ENCODE peak calls at places on chromosomes 11 and 22, in nine cellular contexts. One of them, this sample, is unnamed.

GRCh38 chr11:127873478-127873877 is 713.9 kb downstream of the ETS1 start:
- DNase-seq in pancreas: no peak
- DNase-seq in effector memory CD4-positive, alpha-beta T cell: no peak
- DNase-seq in Peyer's patch: no peak
- DNase-seq in iPS DF 6.9: no peak
- DNase-seq in NT2/D1: no peak
- DNase-seq in kidney epithelial cell: no peak
- DNase-seq in retinal pigment epithelial cell: peak
- DNase-seq in ovary: no peak
- DNase-seq in this sample: no peak

GRCh38 chr11:130858215-130858614 is 58.1 kb downstream of the SNX19 start:
- DNase-seq in pancreas: no peak
- DNase-seq in effector memory CD4-positive, alpha-beta T cell: no peak
- DNase-seq in Peyer's patch: no peak
- DNase-seq in iPS DF 6.9: peak
- DNase-seq in NT2/D1: no peak
- DNase-seq in kidney epithelial cell: no peak
- DNase-seq in retinal pigment epithelial cell: no peak
- DNase-seq in ovary: no peak
- DNase-seq in this sample: no peak

GRCh38 chr11:66996609-66997273 is 21.6 kb downstream of the C11orf86 start:
- DNase-seq in pancreas: no peak
- DNase-seq in effector memory CD4-positive, alpha-beta T cell: no peak
- DNase-seq in Peyer's patch: no peak
- DNase-seq in iPS DF 6.9: no peak
- DNase-seq in NT2/D1: no peak
- DNase-seq in kidney epithelial cell: no peak
- DNase-seq in retinal pigment epithelial cell: no peak
- DNase-seq in ovary: no peak
- DNase-seq in this sample: peak

GRCh38 chr11:122099345-122100045 is 16.5 kb downstream of the BLID start:
- DNase-seq in pancreas: no peak
- DNase-seq in effector memory CD4-positive, alpha-beta T cell: no peak
- DNase-seq in Peyer's patch: no peak
- DNase-seq in iPS DF 6.9: no peak
- DNase-seq in NT2/D1: no peak
- DNase-seq in kidney epithelial cell: no peak
- DNase-seq in retinal pigment epithelial cell: no peak
- DNase-seq in ovary: no peak
- DNase-seq in this sample: no peak

GRCh38 chr11:112761911-112762685 is 199.1 kb upstream of the NCAM1 start:
- DNase-seq in pancreas: no peak
- DNase-seq in effector memory CD4-positive, alpha-beta T cell: no peak
- DNase-seq in Peyer's patch: no peak
- DNase-seq in iPS DF 6.9: no peak
- DNase-seq in NT2/D1: no peak
- DNase-seq in kidney epithelial cell: no peak
- DNase-seq in retinal pigment epithelial cell: no peak
- DNase-seq in ovary: no peak
- DNase-seq in this sample: no peak

GRCh38 chr22:22755778-22756100 is 111.3 kb downstream of the GGTLC2 start:
- DNase-seq in pancreas: no peak
- DNase-seq in effector memory CD4-positive, alpha-beta T cell: no peak
- DNase-seq in Peyer's patch: no peak
- DNase-seq in iPS DF 6.9: no peak
- DNase-seq in NT2/D1: no peak
- DNase-seq in kidney epithelial cell: no peak
- DNase-seq in retinal pigment epithelial cell: no peak
- DNase-seq in ovary: no peak
- DNase-seq in this sample: no peak

GRCh38 chr22:49948958-49949913 is 11.3 kb upstream of the PIM3 start:
- DNase-seq in pancreas: peak
- DNase-seq in effector memory CD4-positive, alpha-beta T cell: no peak
- DNase-seq in Peyer's patch: no peak
- DNase-seq in iPS DF 6.9: no peak
- DNase-seq in NT2/D1: no peak
- DNase-seq in kidney epithelial cell: no peak
- DNase-seq in retinal pigment epithelial cell: no peak
- DNase-seq in ovary: no peak
- DNase-seq in this sample: no peak

GRCh38 chr22:49350441-49351121 is 477.1 kb downstream of the BRD1 start:
- DNase-seq in pancreas: no peak
- DNase-seq in effector memory CD4-positive, alpha-beta T cell: no peak
- DNase-seq in Peyer's patch: no peak
- DNase-seq in iPS DF 6.9: no peak
- DNase-seq in NT2/D1: no peak
- DNase-seq in kidney epithelial cell: no peak
- DNase-seq in retinal pigment epithelial cell: no peak
- DNase-seq in ovary: no peak
- DNase-seq in this sample: no peak

GRCh38 chr22:32720924-32721323 is 80.6 kb upstream of the TIMP3 start:
- DNase-seq in pancreas: no peak
- DNase-seq in effector memory CD4-positive, alpha-beta T cell: no peak
- DNase-seq in Peyer's patch: no peak
- DNase-seq in iPS DF 6.9: no peak
- DNase-seq in NT2/D1: no peak
- DNase-seq in kidney epithelial cell: no peak
- DNase-seq in retinal pigment epithelial cell: no peak
- DNase-seq in ovary: no peak
- DNase-seq in this sample: peak

GRCh38 chr11:69817265-69818236 is 1.7 kb downstream of the FGF3 start:
- DNase-seq in pancreas: peak
- DNase-seq in effector memory CD4-positive, alpha-beta T cell: no peak
- DNase-seq in Peyer's patch: no peak
- DNase-seq in iPS DF 6.9: no peak
- DNase-seq in NT2/D1: no peak
- DNase-seq in kidney epithelial cell: no peak
- DNase-seq in retinal pigment epithelial cell: no peak
- DNase-seq in ovary: no peak
- DNase-seq in this sample: no peak

GRCh38 chr11:7057641-7058040 is 31.2 kb upstream of the RBMXL2 start:
- DNase-seq in pancreas: no peak
- DNase-seq in effector memory CD4-positive, alpha-beta T cell: no peak
- DNase-seq in Peyer's patch: no peak
- DNase-seq in iPS DF 6.9: no peak
- DNase-seq in NT2/D1: no peak
- DNase-seq in kidney epithelial cell: no peak
- DNase-seq in retinal pigment epithelial cell: no peak
- DNase-seq in ovary: no peak
- DNase-seq in this sample: no peak

DNA sequence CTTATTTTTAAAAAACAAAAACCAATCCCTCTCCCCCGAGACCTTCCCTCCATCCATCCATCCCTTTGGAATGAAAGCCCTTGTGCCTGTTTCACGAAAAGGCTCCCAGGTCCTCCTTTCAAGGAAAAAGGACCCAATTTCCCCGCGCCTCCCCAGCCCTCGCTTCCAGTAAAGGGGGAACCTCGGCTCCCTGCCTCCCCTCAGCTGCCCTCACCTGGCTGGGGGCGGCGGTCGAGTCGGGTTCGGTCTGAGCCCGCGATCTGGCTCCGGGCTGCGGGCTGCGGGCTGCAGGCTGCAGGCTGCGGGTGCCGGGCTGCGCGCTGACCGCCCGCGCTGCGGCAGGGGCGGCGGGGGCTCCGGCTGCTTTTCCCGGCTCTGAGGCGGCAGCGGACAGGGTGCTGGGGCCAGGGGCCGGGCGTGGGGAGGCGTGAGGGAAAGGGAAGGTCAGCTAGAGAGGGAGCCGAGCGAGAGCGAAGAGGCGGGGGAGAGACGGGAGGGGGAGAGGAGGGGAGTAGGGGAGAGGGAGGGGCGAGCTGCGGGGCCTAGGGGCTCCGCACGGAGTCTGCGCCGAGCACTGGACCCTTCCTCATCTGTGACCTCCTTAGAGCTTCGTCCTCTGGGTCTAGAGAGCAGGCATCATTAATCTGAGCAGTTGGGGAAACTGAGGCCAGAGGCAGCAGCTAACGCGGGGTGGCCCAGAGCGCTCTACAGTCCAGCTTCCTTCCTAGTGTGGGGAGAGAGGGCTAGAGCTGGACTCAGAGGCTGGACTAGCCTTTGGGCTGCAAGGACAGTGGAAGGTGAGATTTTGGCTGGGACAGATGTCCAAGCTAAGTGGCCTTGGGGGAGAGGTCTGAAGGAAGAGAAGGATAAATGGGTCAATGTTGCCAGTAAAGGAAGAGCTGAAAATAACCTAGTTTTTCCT is at the start of gene C1QTNF4:
- DNase-seq in pancreas: no peak
- DNase-seq in effector memory CD4-positive, alpha-beta T cell: no peak
- DNase-seq in Peyer's patch: no peak
- DNase-seq in iPS DF 6.9: no peak
- DNase-seq in NT2/D1: no peak
- DNase-seq in kidney epithelial cell: no peak
- DNase-seq in retinal pigment epithelial cell: no peak
- DNase-seq in ovary: no peak
- DNase-seq in this sample: no peak
- H3K4me3 ChIP-seq in pancreas: peak
- H3K4me3 ChIP-seq in effector memory CD4-positive, alpha-beta T cell: no peak
- H3K4me3 ChIP-seq in Peyer's patch: peak
- H3K4me3 ChIP-seq in iPS DF 6.9: peak
- H3K4me3 ChIP-seq in NT2/D1: peak
- H3K4me3 ChIP-seq in kidney epithelial cell: peak
- H3K4me3 ChIP-seq in retinal pigment epithelial cell: peak
- H3K4me3 ChIP-seq in ovary: no peak
- H3K4me3 ChIP-seq in this sample: peak

GRCh38 chr11:859394-860131 is 16.9 kb downstream of the TSPAN4 start:
- DNase-seq in pancreas: no peak
- DNase-seq in effector memory CD4-positive, alpha-beta T cell: no peak
- DNase-seq in Peyer's patch: no peak
- DNase-seq in iPS DF 6.9: no peak
- DNase-seq in NT2/D1: no peak
- DNase-seq in kidney epithelial cell: no peak
- DNase-seq in retinal pigment epithelial cell: peak
- DNase-seq in ovary: peak
- DNase-seq in this sample: peak

GRCh38 chr11:858053-858992 is 15.7 kb downstream of the TSPAN4 start:
- DNase-seq in pancreas: no peak
- DNase-seq in effector memory CD4-positive, alpha-beta T cell: no peak
- DNase-seq in Peyer's patch: no peak
- DNase-seq in iPS DF 6.9: no peak
- DNase-seq in NT2/D1: no peak
- DNase-seq in kidney epithelial cell: no peak
- DNase-seq in retinal pigment epithelial cell: no peak
- DNase-seq in ovary: no peak
- DNase-seq in this sample: no peak

GRCh38 chr11:860238-861104 is 17.8 kb downstream of the TSPAN4 start:
- DNase-seq in pancreas: no peak
- DNase-seq in effector memory CD4-positive, alpha-beta T cell: no peak
- DNase-seq in Peyer's patch: no peak
- DNase-seq in iPS DF 6.9: no peak
- DNase-seq in NT2/D1: no peak
- DNase-seq in kidney epithelial cell: no peak
- DNase-seq in retinal pigment epithelial cell: no peak
- DNase-seq in ovary: no peak
- DNase-seq in this sample: no peak

GRCh38 chr11:861105-861479 is 18.4 kb downstream of the TSPAN4 start:
- DNase-seq in pancreas: no peak
- DNase-seq in effector memory CD4-positive, alpha-beta T cell: no peak
- DNase-seq in Peyer's patch: no peak
- DNase-seq in iPS DF 6.9: no peak
- DNase-seq in NT2/D1: no peak
- DNase-seq in kidney epithelial cell: no peak
- DNase-seq in retinal pigment epithelial cell: no peak
- DNase-seq in ovary: no peak
- DNase-seq in this sample: no peak

DNA sequence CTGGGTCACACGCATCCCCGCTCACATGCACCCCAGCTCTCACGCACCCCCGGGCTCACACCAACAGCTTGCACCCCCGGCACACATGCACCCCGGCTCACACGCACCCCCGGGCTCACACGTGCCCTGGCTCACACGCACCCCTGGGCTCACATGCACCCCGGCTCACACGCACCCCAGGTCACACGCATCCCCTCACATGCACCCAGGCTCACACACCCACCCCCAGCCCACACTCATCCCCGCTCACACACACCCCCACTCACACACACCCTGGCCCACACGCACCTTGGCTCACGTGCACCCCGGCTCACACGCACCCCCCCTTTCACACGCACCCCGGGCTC is 16.3 kb downstream of the TSPAN4 start:
- DNase-seq in pancreas: no peak
- DNase-seq in effector memory CD4-positive, alpha-beta T cell: no peak
- DNase-seq in Peyer's patch: no peak
- DNase-seq in iPS DF 6.9: no peak
- DNase-seq in NT2/D1: no peak
- DNase-seq in kidney epithelial cell: no peak
- DNase-seq in retinal pigment epithelial cell: no peak
- DNase-seq in ovary: no peak
- DNase-seq in this sample: no peak
- H3K4me3 ChIP-seq in pancreas: no peak
- H3K4me3 ChIP-seq in effector memory CD4-positive, alpha-beta T cell: no peak
- H3K4me3 ChIP-seq in Peyer's patch: no peak
- H3K4me3 ChIP-seq in iPS DF 6.9: no peak
- H3K4me3 ChIP-seq in NT2/D1: no peak
- H3K4me3 ChIP-seq in kidney epithelial cell: no peak
- H3K4me3 ChIP-seq in retinal pigment epithelial cell: peak
- H3K4me3 ChIP-seq in ovary: no peak
- H3K4me3 ChIP-seq in this sample: peak

GRCh38 chr11:110327508-110327907 is 31.1 kb upstream of the RDX start:
- DNase-seq in pancreas: no peak
- DNase-seq in effector memory CD4-positive, alpha-beta T cell: no peak
- DNase-seq in Peyer's patch: no peak
- DNase-seq in iPS DF 6.9: no peak
- DNase-seq in NT2/D1: no peak
- DNase-seq in kidney epithelial cell: no peak
- DNase-seq in retinal pigment epithelial cell: no peak
- DNase-seq in ovary: no peak
- DNase-seq in this sample: no peak
- H3K4me3 ChIP-seq in pancreas: no peak
- H3K4me3 ChIP-seq in effector memory CD4-positive, alpha-beta T cell: no peak
- H3K4me3 ChIP-seq in Peyer's patch: no peak
- H3K4me3 ChIP-seq in iPS DF 6.9: no peak
- H3K4me3 ChIP-seq in NT2/D1: no peak
- H3K4me3 ChIP-seq in kidney epithelial cell: no peak
- H3K4me3 ChIP-seq in retinal pigment epithelial cell: no peak
- H3K4me3 ChIP-seq in ovary: no peak
- H3K4me3 ChIP-seq in this sample: no peak

DNA sequence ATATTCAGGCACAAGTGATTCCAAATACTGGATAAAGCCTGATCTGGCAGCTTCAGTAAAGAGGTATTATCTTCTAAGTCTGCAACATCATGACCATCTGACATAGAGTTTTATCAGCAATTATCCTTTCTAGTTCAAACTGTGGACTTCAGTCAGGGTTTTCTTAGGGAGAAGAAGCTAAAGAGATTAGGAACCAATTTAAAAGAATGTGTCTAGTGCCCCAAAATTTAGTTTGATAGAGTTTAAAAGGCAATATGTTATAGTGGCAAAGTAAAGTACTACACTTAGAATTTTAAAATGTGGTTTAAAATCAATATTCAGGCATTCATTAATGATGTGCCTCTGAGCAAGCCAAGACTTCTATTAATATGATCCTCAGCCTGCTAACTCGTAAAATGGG is 5.4 kb downstream of the PAK1 start:
- DNase-seq in pancreas: no peak
- DNase-seq in effector memory CD4-positive, alpha-beta T cell: no peak
- DNase-seq in Peyer's patch: no peak
- DNase-seq in iPS DF 6.9: no peak
- DNase-seq in NT2/D1: no peak
- DNase-seq in kidney epithelial cell: no peak
- DNase-seq in retinal pigment epithelial cell: no peak
- DNase-seq in ovary: no peak
- DNase-seq in this sample: no peak
- H3K4me3 ChIP-seq in pancreas: no peak
- H3K4me3 ChIP-seq in effector memory CD4-positive, alpha-beta T cell: no peak
- H3K4me3 ChIP-seq in Peyer's patch: no peak
- H3K4me3 ChIP-seq in iPS DF 6.9: no peak
- H3K4me3 ChIP-seq in NT2/D1: no peak
- H3K4me3 ChIP-seq in kidney epithelial cell: no peak
- H3K4me3 ChIP-seq in retinal pigment epithelial cell: no peak
- H3K4me3 ChIP-seq in ovary: no peak
- H3K4me3 ChIP-seq in this sample: no peak

GRCh38 chr11:827861-828167 is at the start of gene CRACR2B:
- DNase-seq in pancreas: no peak
- DNase-seq in effector memory CD4-positive, alpha-beta T cell: no peak
- DNase-seq in Peyer's patch: peak
- DNase-seq in iPS DF 6.9: no peak
- DNase-seq in NT2/D1: no peak
- DNase-seq in kidney epithelial cell: no peak
- DNase-seq in retinal pigment epithelial cell: no peak
- DNase-seq in ovary: no peak
- DNase-seq in this sample: no peak
- H3K4me3 ChIP-seq in pancreas: peak
- H3K4me3 ChIP-seq in effector memory CD4-positive, alpha-beta T cell: peak
- H3K4me3 ChIP-seq in Peyer's patch: peak
- H3K4me3 ChIP-seq in iPS DF 6.9: peak
- H3K4me3 ChIP-seq in NT2/D1: peak
- H3K4me3 ChIP-seq in kidney epithelial cell: peak
- H3K4me3 ChIP-seq in retinal pigment epithelial cell: peak
- H3K4me3 ChIP-seq in ovary: peak
- H3K4me3 ChIP-seq in this sample: no peak